ENCODE peak calls at places on chromosomes 1 and 21, in four cellular contexts. W is iPS DF 19.7; E is naive thymus-derived CD4-positive, alpha-beta T cell; S is amygdala. K is an unnamed sample.

GRCh38 chr21:32316363-32317215 is 17.9 kb downstream of the MRAP start:
- DNase-seq in E (no peak), S (no peak), W (no peak), K (no peak)

GRCh38 chr1:15618685-15619525 is 1.6 kb downstream of the DDI2 start:
- DNase-seq in E (no peak), S (no peak), W (no peak), K (no peak)

GRCh38 chr1:56578963-56579875 is at the start of gene PLPP3:
- DNase-seq in S (peak), W (peak), E (no peak), K (peak)

GRCh38 chr1:69244211-69244610 is 323.5 kb upstream of the LRRC7 start:
- DNase-seq in W (peak), E (no peak), S (no peak), K (no peak)

GRCh38 chr1:54220004-54220811 is 20.2 kb downstream of the MRPL37 start:
- DNase-seq in E (no peak), W (no peak), S (peak), K (peak)

GRCh38 chr1:10873189-10873588 is 76.7 kb upstream of the CASZ1 start:
- DNase-seq in W (peak), S (no peak), E (no peak), K (no peak)

GRCh38 chr1:47981664-47982350 is 15.4 kb downstream of the TRABD2B start:
- DNase-seq in S (no peak), W (no peak), E (no peak), K (no peak)

GRCh38 chr1:119808972-119809550 is 2.2 kb downstream of the REG4 start:
- DNase-seq in E (peak), S (peak), W (peak), K (peak)

GRCh38 chr1:8733463-8733862 is 84.0 kb downstream of the RERE start:
- DNase-seq in W (no peak), E (no peak), S (no peak), K (no peak)

GRCh38 chr1:188670837-188671236 is 1806.8 kb downstream of the BRINP3 start:
- DNase-seq in E (no peak), W (no peak), S (no peak), K (no peak)

GRCh38 chr1:22387888-22388564 is 63.6 kb upstream of the ZBTB40 start:
- DNase-seq in S (no peak), W (no peak), E (no peak), K (no peak)

GRCh38 chr21:46189959-46190490 is 5.8 kb upstream of the SPATC1L start:
- DNase-seq in S (no peak), W (no peak), E (no peak), K (no peak)

GRCh38 chr1:112264553-112264952 is 131.5 kb upstream of the CTTNBP2NL start:
- DNase-seq in E (no peak), W (no peak), S (no peak), K (no peak)

GRCh38 chr1:99727575-99728190 is 38.8 kb downstream of the FRRS1 start:
- DNase-seq in E (no peak), W (no peak), S (no peak), K (peak)

GRCh38 chr1:234994411-234995295 is 134.0 kb downstream of the TOMM20 start:
- DNase-seq in S (no peak), E (no peak), W (no peak), K (no peak)

GRCh38 chr1:210262897-210263272 is 30.3 kb downstream of the SERTAD4 start:
- DNase-seq in E (no peak), W (no peak), S (no peak), K (no peak)

GRCh38 chr1:151282883-151283725 is 1.0 kb downstream of the ZNF687 start:
- DNase-seq in S (peak), W (no peak), E (peak), K (no peak)

GRCh38 chr1:223515416-223515815 is 122.2 kb downstream of the CCDC185 start:
- DNase-seq in W (no peak), E (peak), S (no peak), K (no peak)

GRCh38 chr1:9659328-9659727 is 7.8 kb downstream of the PIK3CD start:
- DNase-seq in S (no peak), W (no peak), E (no peak), K (peak)

GRCh38 chr1:44820945-44821715 is 12.8 kb downstream of the BTBD19 start:
- DNase-seq in S (no peak), E (no peak), W (no peak), K (no peak)

GRCh38 chr1:28296401-28297220 is 32.2 kb upstream of the MED18 start:
- DNase-seq in E (no peak), S (no peak), W (peak), K (peak)

GRCh38 chr21:41923641-41924342 is 30.0 kb downstream of the C2CD2 start:
- DNase-seq in E (no peak), W (no peak), S (no peak), K (no peak)

GRCh38 chr1:94079056-94079990 is 41.6 kb downstream of the ABCA4 start:
- DNase-seq in E (no peak), W (no peak), S (no peak), K (no peak)

GRCh38 chr1:199843856-199844255 is 183.7 kb upstream of the NR5A2 start:
- DNase-seq in W (no peak), S (no peak), E (no peak), K (no peak)

GRCh38 chr1:22861764-22862440 is 110.8 kb downstream of the LACTBL1 start:
- DNase-seq in W (no peak), E (no peak), S (peak), K (peak)

GRCh38 chr1:12249181-12249580 is 19.4 kb downstream of the VPS13D start:
- DNase-seq in E (no peak), W (no peak), S (no peak), K (no peak)

GRCh38 chr1:29284286-29284960 is 48.1 kb downstream of the PTPRU start:
- DNase-seq in E (no peak), W (no peak), S (no peak), K (no peak)

GRCh38 chr21:37032877-37033471 is 26.5 kb downstream of the RIPPLY3 start:
- DNase-seq in W (no peak), S (no peak), E (no peak), K (peak)

GRCh38 chr1:85692730-85693314 is 15.4 kb downstream of the ZNHIT6 start:
- DNase-seq in S (no peak), W (no peak), E (no peak), K (no peak)

GRCh38 chr1:164440222-164440621 is 118.8 kb upstream of the PBX1 start:
- DNase-seq in E (no peak), W (peak), S (peak), K (no peak)

GRCh38 chr1:48107516-48107915 is 110.3 kb upstream of the TRABD2B start:
- DNase-seq in E (no peak), S (no peak), W (no peak), K (no peak)

GRCh38 chr21:45938811-45939520 is 42.6 kb upstream of the COL6A1 start:
- DNase-seq in S (no peak), W (no peak), E (no peak), K (no peak)

GRCh38 chr1:44354268-44354839 is 703 bp downstream of the ERI3 start:
- DNase-seq in S (no peak), E (no peak), W (no peak), K (no peak)

GRCh38 chr1:22048351-22049192 is 3.9 kb upstream of the CDC42 start:
- DNase-seq in W (no peak), E (no peak), S (no peak), K (no peak)

GRCh38 chr1:209685835-209686234 is 10.6 kb downstream of the G0S2 start:
- DNase-seq in W (no peak), S (no peak), E (peak), K (no peak)

GRCh38 chr1:235954306-235955283 is 87.9 kb upstream of the LYST start:
- DNase-seq in W (no peak), E (peak), S (no peak), K (no peak)

GRCh38 chr21:44088401-44088780 is 18.8 kb upstream of the PWP2 start:
- DNase-seq in E (no peak), S (no peak), W (no peak), K (no peak)

GRCh38 chr1:53899206-53899628 is 5.2 kb downstream of the DIO1 start:
- DNase-seq in W (no peak), E (no peak), S (no peak), K (no peak)